ENCODE peak calls at places on chromosomes 12 and 14, in five cellular contexts. One of them, this sample, is unnamed.

GRCh38 chr12:22101749-22102243 is 55.8 kb downstream of the CMAS start:
- DNase-seq in activated CD4-positive, CD25-positive, alpha-beta regulatory T cell treated with anti-CD3 and anti-CD28 coated beads, Interleukin-2, amount 50 U/mL, for 72 hours: no peak
- DNase-seq in HTR-8/SVneo: no peak
- DNase-seq in left cardiac atrium: peak
- DNase-seq in cardiac muscle cell: no peak
- DNase-seq in this sample: no peak

GRCh38 chr12:62783881-62784280 is 151.1 kb downstream of the PPM1H start:
- DNase-seq in activated CD4-positive, CD25-positive, alpha-beta regulatory T cell treated with anti-CD3 and anti-CD28 coated beads, Interleukin-2, amount 50 U/mL, for 72 hours: no peak
- DNase-seq in HTR-8/SVneo: no peak
- DNase-seq in left cardiac atrium: no peak
- DNase-seq in cardiac muscle cell: no peak
- DNase-seq in this sample: no peak

GRCh38 chr12:113221997-113222729 is 899 bp downstream of the TPCN1 start:
- DNase-seq in activated CD4-positive, CD25-positive, alpha-beta regulatory T cell treated with anti-CD3 and anti-CD28 coated beads, Interleukin-2, amount 50 U/mL, for 72 hours: peak
- DNase-seq in HTR-8/SVneo: no peak
- DNase-seq in left cardiac atrium: no peak
- DNase-seq in cardiac muscle cell: no peak
- DNase-seq in this sample: no peak

GRCh38 chr12:28025821-28026505 is 53.4 kb upstream of the PTHLH start:
- DNase-seq in activated CD4-positive, CD25-positive, alpha-beta regulatory T cell treated with anti-CD3 and anti-CD28 coated beads, Interleukin-2, amount 50 U/mL, for 72 hours: no peak
- DNase-seq in HTR-8/SVneo: no peak
- DNase-seq in left cardiac atrium: no peak
- DNase-seq in cardiac muscle cell: no peak
- DNase-seq in this sample: peak

GRCh38 chr14:100084591-100084990 is 19.4 kb downstream of the EVL start:
- DNase-seq in activated CD4-positive, CD25-positive, alpha-beta regulatory T cell treated with anti-CD3 and anti-CD28 coated beads, Interleukin-2, amount 50 U/mL, for 72 hours: no peak
- DNase-seq in HTR-8/SVneo: no peak
- DNase-seq in left cardiac atrium: no peak
- DNase-seq in cardiac muscle cell: no peak
- DNase-seq in this sample: no peak

GRCh38 chr14:74945261-74945851 is 10.0 kb downstream of the PGF start:
- DNase-seq in activated CD4-positive, CD25-positive, alpha-beta regulatory T cell treated with anti-CD3 and anti-CD28 coated beads, Interleukin-2, amount 50 U/mL, for 72 hours: no peak
- DNase-seq in HTR-8/SVneo: no peak
- DNase-seq in left cardiac atrium: no peak
- DNase-seq in cardiac muscle cell: peak
- DNase-seq in this sample: peak

GRCh38 chr12:117035287-117035686 is 63.9 kb downstream of the TESC start:
- DNase-seq in activated CD4-positive, CD25-positive, alpha-beta regulatory T cell treated with anti-CD3 and anti-CD28 coated beads, Interleukin-2, amount 50 U/mL, for 72 hours: no peak
- DNase-seq in HTR-8/SVneo: no peak
- DNase-seq in left cardiac atrium: peak
- DNase-seq in cardiac muscle cell: no peak
- DNase-seq in this sample: no peak

GRCh38 chr12:58196971-58197370 is 255.6 kb downstream of the ATP23 start:
- DNase-seq in activated CD4-positive, CD25-positive, alpha-beta regulatory T cell treated with anti-CD3 and anti-CD28 coated beads, Interleukin-2, amount 50 U/mL, for 72 hours: no peak
- DNase-seq in HTR-8/SVneo: no peak
- DNase-seq in left cardiac atrium: no peak
- DNase-seq in cardiac muscle cell: no peak
- DNase-seq in this sample: no peak

GRCh38 chr14:70061108-70061507 is 127.6 kb downstream of the SLC8A3 start:
- DNase-seq in activated CD4-positive, CD25-positive, alpha-beta regulatory T cell treated with anti-CD3 and anti-CD28 coated beads, Interleukin-2, amount 50 U/mL, for 72 hours: no peak
- DNase-seq in HTR-8/SVneo: no peak
- DNase-seq in left cardiac atrium: no peak
- DNase-seq in cardiac muscle cell: no peak
- DNase-seq in this sample: no peak

GRCh38 chr12:21818627-21819026 is 44.1 kb upstream of the KCNJ8 start:
- DNase-seq in activated CD4-positive, CD25-positive, alpha-beta regulatory T cell treated with anti-CD3 and anti-CD28 coated beads, Interleukin-2, amount 50 U/mL, for 72 hours: no peak
- DNase-seq in HTR-8/SVneo: no peak
- DNase-seq in left cardiac atrium: no peak
- DNase-seq in cardiac muscle cell: no peak
- DNase-seq in this sample: no peak

GRCh38 chr12:131728720-131729119 is 17.8 kb downstream of the SFSWAP start:
- DNase-seq in activated CD4-positive, CD25-positive, alpha-beta regulatory T cell treated with anti-CD3 and anti-CD28 coated beads, Interleukin-2, amount 50 U/mL, for 72 hours: no peak
- DNase-seq in HTR-8/SVneo: no peak
- DNase-seq in left cardiac atrium: no peak
- DNase-seq in cardiac muscle cell: no peak
- DNase-seq in this sample: no peak

GRCh38 chr12:68539615-68539952 is 71.1 kb upstream of the RAP1B start:
- DNase-seq in activated CD4-positive, CD25-positive, alpha-beta regulatory T cell treated with anti-CD3 and anti-CD28 coated beads, Interleukin-2, amount 50 U/mL, for 72 hours: no peak
- DNase-seq in HTR-8/SVneo: no peak
- DNase-seq in left cardiac atrium: no peak
- DNase-seq in cardiac muscle cell: no peak
- DNase-seq in this sample: no peak

GRCh38 chr12:82688035-82688501 is 1.4 kb downstream of the TMTC2 start:
- DNase-seq in activated CD4-positive, CD25-positive, alpha-beta regulatory T cell treated with anti-CD3 and anti-CD28 coated beads, Interleukin-2, amount 50 U/mL, for 72 hours: no peak
- DNase-seq in HTR-8/SVneo: no peak
- DNase-seq in left cardiac atrium: no peak
- DNase-seq in cardiac muscle cell: no peak
- DNase-seq in this sample: no peak

GRCh38 chr14:81286574-81287370 is 66.0 kb upstream of the GTF2A1 start:
- DNase-seq in activated CD4-positive, CD25-positive, alpha-beta regulatory T cell treated with anti-CD3 and anti-CD28 coated beads, Interleukin-2, amount 50 U/mL, for 72 hours: no peak
- DNase-seq in HTR-8/SVneo: no peak
- DNase-seq in left cardiac atrium: no peak
- DNase-seq in cardiac muscle cell: no peak
- DNase-seq in this sample: no peak

GRCh38 chr12:130375296-130375695 is 37.6 kb downstream of the PIWIL1 start:
- DNase-seq in activated CD4-positive, CD25-positive, alpha-beta regulatory T cell treated with anti-CD3 and anti-CD28 coated beads, Interleukin-2, amount 50 U/mL, for 72 hours: no peak
- DNase-seq in HTR-8/SVneo: no peak
- DNase-seq in left cardiac atrium: no peak
- DNase-seq in cardiac muscle cell: no peak
- DNase-seq in this sample: no peak

GRCh38 chr12:64083285-64084210 is 138.5 kb downstream of the KICS2 start:
- DNase-seq in activated CD4-positive, CD25-positive, alpha-beta regulatory T cell treated with anti-CD3 and anti-CD28 coated beads, Interleukin-2, amount 50 U/mL, for 72 hours: no peak
- DNase-seq in HTR-8/SVneo: peak
- DNase-seq in left cardiac atrium: peak
- DNase-seq in cardiac muscle cell: no peak
- DNase-seq in this sample: no peak

GRCh38 chr12:38662851-38663250 is 242.5 kb downstream of the CPNE8 start:
- DNase-seq in activated CD4-positive, CD25-positive, alpha-beta regulatory T cell treated with anti-CD3 and anti-CD28 coated beads, Interleukin-2, amount 50 U/mL, for 72 hours: no peak
- DNase-seq in HTR-8/SVneo: no peak
- DNase-seq in left cardiac atrium: no peak
- DNase-seq in cardiac muscle cell: no peak
- DNase-seq in this sample: no peak

GRCh38 chr14:103067231-103067954 is 10.0 kb upstream of the CDC42BPB start:
- DNase-seq in activated CD4-positive, CD25-positive, alpha-beta regulatory T cell treated with anti-CD3 and anti-CD28 coated beads, Interleukin-2, amount 50 U/mL, for 72 hours: no peak
- DNase-seq in HTR-8/SVneo: no peak
- DNase-seq in left cardiac atrium: peak
- DNase-seq in cardiac muscle cell: no peak
- DNase-seq in this sample: peak

GRCh38 chr12:82619644-82620043 is 67.1 kb upstream of the TMTC2 start:
- DNase-seq in activated CD4-positive, CD25-positive, alpha-beta regulatory T cell treated with anti-CD3 and anti-CD28 coated beads, Interleukin-2, amount 50 U/mL, for 72 hours: no peak
- DNase-seq in HTR-8/SVneo: no peak
- DNase-seq in left cardiac atrium: no peak
- DNase-seq in cardiac muscle cell: no peak
- DNase-seq in this sample: no peak

GRCh38 chr12:124992874-124993567 is 424 bp upstream of the BRI3BP start:
- DNase-seq in activated CD4-positive, CD25-positive, alpha-beta regulatory T cell treated with anti-CD3 and anti-CD28 coated beads, Interleukin-2, amount 50 U/mL, for 72 hours: peak
- DNase-seq in HTR-8/SVneo: peak
- DNase-seq in left cardiac atrium: no peak
- DNase-seq in cardiac muscle cell: peak
- DNase-seq in this sample: peak

GRCh38 chr12:113914176-113914575 is 51.9 kb downstream of the RBM19 start:
- DNase-seq in activated CD4-positive, CD25-positive, alpha-beta regulatory T cell treated with anti-CD3 and anti-CD28 coated beads, Interleukin-2, amount 50 U/mL, for 72 hours: no peak
- DNase-seq in HTR-8/SVneo: no peak
- DNase-seq in left cardiac atrium: no peak
- DNase-seq in cardiac muscle cell: no peak
- DNase-seq in this sample: no peak

GRCh38 chr12:63937381-63938168 is 93.1 kb downstream of the SRGAP1 start:
- DNase-seq in activated CD4-positive, CD25-positive, alpha-beta regulatory T cell treated with anti-CD3 and anti-CD28 coated beads, Interleukin-2, amount 50 U/mL, for 72 hours: no peak
- DNase-seq in HTR-8/SVneo: no peak
- DNase-seq in left cardiac atrium: no peak
- DNase-seq in cardiac muscle cell: no peak
- DNase-seq in this sample: no peak

GRCh38 chr14:55306938-55307589 is 35.8 kb downstream of the FBXO34 start:
- DNase-seq in activated CD4-positive, CD25-positive, alpha-beta regulatory T cell treated with anti-CD3 and anti-CD28 coated beads, Interleukin-2, amount 50 U/mL, for 72 hours: no peak
- DNase-seq in HTR-8/SVneo: no peak
- DNase-seq in left cardiac atrium: no peak
- DNase-seq in cardiac muscle cell: no peak
- DNase-seq in this sample: no peak

GRCh38 chr12:95700316-95700785 is 90.2 kb downstream of the NTN4 start:
- DNase-seq in activated CD4-positive, CD25-positive, alpha-beta regulatory T cell treated with anti-CD3 and anti-CD28 coated beads, Interleukin-2, amount 50 U/mL, for 72 hours: no peak
- DNase-seq in HTR-8/SVneo: peak
- DNase-seq in left cardiac atrium: no peak
- DNase-seq in cardiac muscle cell: no peak
- DNase-seq in this sample: no peak